ENCODE peak calls at places on chromosomes 5 and 9, in nine cellular contexts. One of them, this sample, is unnamed.

GRCh38 chr5:88555658-88556057 is 287.0 kb upstream of the TMEM161B start:
- DNase-seq in HFF-Myc: no peak
- DNase-seq in A172: no peak
- DNase-seq in activated naive CD4-positive, alpha-beta T cell: no peak
- DNase-seq in T-helper 2 cell: no peak
- DNase-seq in stimulated activated CD4-positive, alpha-beta T cell treated with anti-CD3 and anti-CD28 coated beads, Interleukin-2, amount 100 ng/mL, for 48 hours: no peak
- DNase-seq in mesenchymal stem cell: no peak
- DNase-seq in activated CD8-positive, alpha-beta memory T cell treated with anti-CD3 and anti-CD28 coated beads for 48 hours: no peak
- DNase-seq in Calu3: no peak
- DNase-seq in this sample: peak

GRCh38 chr5:109688647-109688998 is 1.1 kb upstream of the MAN2A1 start:
- DNase-seq in mesenchymal stem cell: no peak
- DNase-seq in activated CD8-positive, alpha-beta memory T cell treated with anti-CD3 and anti-CD28 coated beads for 48 hours: no peak
- DNase-seq in Calu3: no peak
- DNase-seq in T-helper 2 cell: no peak
- DNase-seq in HFF-Myc: no peak
- DNase-seq in A172: peak
- DNase-seq in stimulated activated CD4-positive, alpha-beta T cell treated with anti-CD3 and anti-CD28 coated beads, Interleukin-2, amount 100 ng/mL, for 48 hours: no peak
- DNase-seq in activated naive CD4-positive, alpha-beta T cell: no peak
- DNase-seq in this sample: no peak

GRCh38 chr9:114775121-114775520 is 30.7 kb downstream of the TNFSF15 start:
- DNase-seq in mesenchymal stem cell: no peak
- DNase-seq in activated naive CD4-positive, alpha-beta T cell: no peak
- DNase-seq in activated CD8-positive, alpha-beta memory T cell treated with anti-CD3 and anti-CD28 coated beads for 48 hours: no peak
- DNase-seq in Calu3: no peak
- DNase-seq in T-helper 2 cell: no peak
- DNase-seq in stimulated activated CD4-positive, alpha-beta T cell treated with anti-CD3 and anti-CD28 coated beads, Interleukin-2, amount 100 ng/mL, for 48 hours: no peak
- DNase-seq in HFF-Myc: no peak
- DNase-seq in A172: no peak
- DNase-seq in this sample: no peak

GRCh38 chr5:137336161-137336560 is 163.0 kb downstream of the SPOCK1 start:
- DNase-seq in stimulated activated CD4-positive, alpha-beta T cell treated with anti-CD3 and anti-CD28 coated beads, Interleukin-2, amount 100 ng/mL, for 48 hours: no peak
- DNase-seq in activated CD8-positive, alpha-beta memory T cell treated with anti-CD3 and anti-CD28 coated beads for 48 hours: no peak
- DNase-seq in HFF-Myc: no peak
- DNase-seq in activated naive CD4-positive, alpha-beta T cell: no peak
- DNase-seq in Calu3: no peak
- DNase-seq in mesenchymal stem cell: no peak
- DNase-seq in A172: no peak
- DNase-seq in T-helper 2 cell: no peak
- DNase-seq in this sample: no peak

GRCh38 chr9:109499631-109500120 is 1.6 kb upstream of the PTPN3 start:
- DNase-seq in A172: peak
- DNase-seq in mesenchymal stem cell: peak
- DNase-seq in HFF-Myc: no peak
- DNase-seq in T-helper 2 cell: no peak
- DNase-seq in activated naive CD4-positive, alpha-beta T cell: no peak
- DNase-seq in activated CD8-positive, alpha-beta memory T cell treated with anti-CD3 and anti-CD28 coated beads for 48 hours: no peak
- DNase-seq in Calu3: peak
- DNase-seq in stimulated activated CD4-positive, alpha-beta T cell treated with anti-CD3 and anti-CD28 coated beads, Interleukin-2, amount 100 ng/mL, for 48 hours: no peak
- DNase-seq in this sample: peak

GRCh38 chr5:132209901-132210545 is 17.6 kb downstream of the P4HA2 start:
- DNase-seq in HFF-Myc: no peak
- DNase-seq in activated naive CD4-positive, alpha-beta T cell: no peak
- DNase-seq in A172: no peak
- DNase-seq in T-helper 2 cell: no peak
- DNase-seq in activated CD8-positive, alpha-beta memory T cell treated with anti-CD3 and anti-CD28 coated beads for 48 hours: no peak
- DNase-seq in Calu3: no peak
- DNase-seq in mesenchymal stem cell: no peak
- DNase-seq in stimulated activated CD4-positive, alpha-beta T cell treated with anti-CD3 and anti-CD28 coated beads, Interleukin-2, amount 100 ng/mL, for 48 hours: no peak
- DNase-seq in this sample: no peak

GRCh38 chr5:138336952-138337684 is 948 bp upstream of the FAM53C start:
- DNase-seq in T-helper 2 cell: peak
- DNase-seq in activated naive CD4-positive, alpha-beta T cell: no peak
- DNase-seq in Calu3: peak
- DNase-seq in activated CD8-positive, alpha-beta memory T cell treated with anti-CD3 and anti-CD28 coated beads for 48 hours: no peak
- DNase-seq in HFF-Myc: no peak
- DNase-seq in mesenchymal stem cell: peak
- DNase-seq in stimulated activated CD4-positive, alpha-beta T cell treated with anti-CD3 and anti-CD28 coated beads, Interleukin-2, amount 100 ng/mL, for 48 hours: no peak
- DNase-seq in A172: peak
- DNase-seq in this sample: peak

GRCh38 chr5:127008300-127008975 is 21.9 kb downstream of the MARCHF3 start:
- DNase-seq in Calu3: no peak
- DNase-seq in activated naive CD4-positive, alpha-beta T cell: no peak
- DNase-seq in stimulated activated CD4-positive, alpha-beta T cell treated with anti-CD3 and anti-CD28 coated beads, Interleukin-2, amount 100 ng/mL, for 48 hours: no peak
- DNase-seq in mesenchymal stem cell: no peak
- DNase-seq in T-helper 2 cell: no peak
- DNase-seq in activated CD8-positive, alpha-beta memory T cell treated with anti-CD3 and anti-CD28 coated beads for 48 hours: no peak
- DNase-seq in HFF-Myc: no peak
- DNase-seq in A172: no peak
- DNase-seq in this sample: no peak

GRCh38 chr9:71003346-71003745 is 118.1 kb downstream of the TRPM3 start:
- DNase-seq in T-helper 2 cell: no peak
- DNase-seq in stimulated activated CD4-positive, alpha-beta T cell treated with anti-CD3 and anti-CD28 coated beads, Interleukin-2, amount 100 ng/mL, for 48 hours: no peak
- DNase-seq in A172: no peak
- DNase-seq in activated CD8-positive, alpha-beta memory T cell treated with anti-CD3 and anti-CD28 coated beads for 48 hours: no peak
- DNase-seq in HFF-Myc: no peak
- DNase-seq in activated naive CD4-positive, alpha-beta T cell: no peak
- DNase-seq in Calu3: no peak
- DNase-seq in mesenchymal stem cell: no peak
- DNase-seq in this sample: no peak

GRCh38 chr9:38180631-38181030 is 111.6 kb upstream of the SHB start:
- DNase-seq in T-helper 2 cell: no peak
- DNase-seq in HFF-Myc: no peak
- DNase-seq in mesenchymal stem cell: no peak
- DNase-seq in activated CD8-positive, alpha-beta memory T cell treated with anti-CD3 and anti-CD28 coated beads for 48 hours: no peak
- DNase-seq in activated naive CD4-positive, alpha-beta T cell: no peak
- DNase-seq in stimulated activated CD4-positive, alpha-beta T cell treated with anti-CD3 and anti-CD28 coated beads, Interleukin-2, amount 100 ng/mL, for 48 hours: no peak
- DNase-seq in Calu3: no peak
- DNase-seq in A172: no peak
- DNase-seq in this sample: peak